ENCODE peak calls at places on chromosomes 6 and 20, in ten cellular contexts. T is pancreas, A is endothelial cell of umbilical vein, K is endodermal cell, M is GM23248, I is AG04450, D is GM23338, O is dorsolateral prefrontal cortex, J is fibroblast of lung, C is psoas muscle. E is an unnamed sample.

GRCh38 chr6:35919827-35920751 is 809 bp downstream of the SRPK1 start:
- DNase-seq in M (peak), D (peak), J (peak), O (no peak), A (peak), K (peak), I (no peak), C (peak), T (peak), E (peak)

GRCh38 chr20:58650181-58650775 is 805 bp upstream of the STX16 start:
- DNase-seq in T (peak), J (no peak), M (peak), O (no peak), K (peak), D (peak), C (no peak), I (no peak), A (no peak), E (peak)

GRCh38 chr6:161256390-161256789 is 17.5 kb downstream of the AGPAT4 start:
- DNase-seq in C (no peak), K (no peak), D (no peak), A (no peak), I (no peak), J (no peak), T (no peak), O (peak), M (no peak), E (no peak)

GRCh38 chr20:11585752-11586352 is 331.8 kb upstream of the BTBD3 start:
- DNase-seq in K (no peak), I (no peak), C (no peak), A (peak), D (peak), M (peak), J (peak), T (no peak), O (no peak), E (no peak)

GRCh38 chr6:34305982-34306702 is 57.3 kb upstream of the SMIM29 start:
- DNase-seq in D (no peak), O (no peak), C (no peak), K (no peak), I (no peak), T (no peak), M (no peak), A (peak), J (peak), E (no peak)

GRCh38 chr6:153059311-153059710 is 56.8 kb upstream of the MTRF1L start:
- DNase-seq in C (no peak), T (no peak), J (no peak), M (no peak), K (no peak), D (no peak), O (no peak), I (no peak), A (no peak), E (no peak)

GRCh38 chr6:45049188-45049843 is 278.8 kb upstream of the RUNX2 start:
- DNase-seq in C (no peak), T (no peak), A (peak), J (no peak), K (peak), O (no peak), I (no peak), M (no peak), D (no peak), E (no peak)

GRCh38 chr6:160368670-160369069 is 20.5 kb downstream of the SLC22A3 start:
- DNase-seq in C (no peak), K (no peak), T (no peak), D (no peak), O (no peak), J (no peak), I (no peak), M (no peak), A (no peak), E (peak)

GRCh38 chr6:138036111-138036510 is 71.1 kb downstream of the PERP start:
- DNase-seq in T (no peak), M (no peak), I (no peak), J (no peak), D (peak), K (peak), A (no peak), C (no peak), O (no peak), E (peak)

GRCh38 chr6:1170793-1171192 is 141.1 kb upstream of the FOXQ1 start:
- DNase-seq in K (no peak), O (no peak), C (no peak), T (no peak), M (no peak), I (no peak), A (no peak), D (no peak), J (peak), E (no peak)

GRCh38 chr20:61665746-61666470 is 399.8 kb downstream of the TAF4 start:
- DNase-seq in I (no peak), J (no peak), D (no peak), K (no peak), T (no peak), O (no peak), A (no peak), C (no peak), M (no peak), E (no peak)

GRCh38 chr20:48948612-48949011 is 27.1 kb downstream of the ARFGEF2 start:
- DNase-seq in K (no peak), M (no peak), A (no peak), T (no peak), J (no peak), I (no peak), D (peak), C (no peak), O (no peak), E (no peak)

GRCh38 chr6:139568956-139569538 is 194.6 kb upstream of the CITED2 start:
- DNase-seq in A (peak), M (peak), O (no peak), T (no peak), K (no peak), C (no peak), I (peak), J (peak), D (no peak), E (no peak)

GRCh38 chr6:16132909-16133308 is 4.0 kb downstream of the MYLIP start:
- DNase-seq in I (no peak), T (no peak), A (no peak), D (no peak), M (no peak), J (no peak), C (no peak), K (no peak), O (no peak), E (no peak)

GRCh38 chr6:122652431-122652830 is 42.2 kb downstream of the PKIB start:
- DNase-seq in I (no peak), C (no peak), A (no peak), M (no peak), D (no peak), J (peak), O (no peak), T (no peak), K (no peak), E (no peak)

GRCh38 chr6:129865013-129865412 is 3.9 kb upstream of the TMEM244 start:
- DNase-seq in C (no peak), T (no peak), I (no peak), D (no peak), M (no peak), A (no peak), K (no peak), O (no peak), J (no peak), E (no peak)

GRCh38 chr6:137216106-137216505 is 3.1 kb downstream of the IFNGR1 start:
- DNase-seq in I (no peak), O (no peak), T (no peak), C (no peak), A (no peak), J (no peak), M (peak), D (no peak), K (no peak), E (no peak)

GRCh38 chr6:85360794-85361642 is 88.9 kb upstream of the NT5E start:
- DNase-seq in A (peak), O (no peak), K (no peak), C (no peak), J (peak), I (peak), T (no peak), D (no peak), M (peak), E (no peak)

GRCh38 chr20:3797592-3798404 is 1.7 kb downstream of the CDC25B start:
- DNase-seq in J (peak), D (no peak), M (no peak), A (no peak), C (no peak), K (no peak), T (no peak), I (no peak), O (no peak), E (no peak)

GRCh38 chr6:130717657-130718056 is 109.5 kb upstream of the SMLR1 start:
- DNase-seq in D (no peak), I (no peak), K (no peak), T (no peak), M (no peak), J (no peak), C (no peak), O (no peak), A (no peak), E (no peak)

GRCh38 chr20:58710481-58711265 is 18.1 kb downstream of the NPEPL1 start:
- DNase-seq in J (no peak), I (no peak), C (no peak), T (no peak), M (no peak), D (no peak), K (peak), A (no peak), O (peak), E (peak)

GRCh38 chr6:36246511-36247268 is 23.2 kb upstream of the PNPLA1 start:
- DNase-seq in A (no peak), M (peak), D (no peak), K (peak), C (no peak), T (no peak), O (no peak), I (no peak), J (peak), E (no peak)

DNA sequence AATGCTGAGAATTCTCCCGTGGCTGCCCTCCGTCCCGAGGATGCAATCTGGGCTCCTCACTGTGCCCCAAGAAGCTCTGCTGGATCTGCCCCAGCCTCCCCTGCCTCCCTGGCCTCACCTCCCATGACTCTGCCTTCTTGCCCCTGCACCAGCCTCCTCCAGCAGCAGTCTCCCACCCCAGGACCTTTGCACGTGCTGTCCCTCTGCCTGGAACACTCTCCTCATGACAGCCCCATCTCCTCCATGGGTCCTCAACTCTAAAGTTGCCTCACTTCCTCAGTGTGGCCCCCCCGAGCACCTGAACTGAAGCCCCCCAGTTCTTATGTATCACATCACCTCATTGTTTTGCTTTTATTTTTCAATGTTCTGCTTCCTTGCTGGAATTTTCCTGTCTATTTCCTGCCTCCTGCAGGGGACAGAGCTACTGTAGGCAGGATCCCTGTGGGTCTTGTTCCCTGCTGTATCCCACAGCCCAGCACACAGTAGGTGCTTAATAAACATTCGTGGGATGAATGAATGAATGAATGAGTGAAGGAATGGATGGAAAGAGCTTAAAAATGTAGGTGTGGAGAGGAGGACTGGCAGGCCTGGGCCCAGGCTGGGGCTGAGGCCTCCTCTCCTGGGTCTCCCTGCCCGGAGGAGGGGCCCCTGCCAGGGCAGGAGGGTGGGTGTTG is 42.2 kb downstream of the CEBPB start:
- DNase-seq in I (no peak), T (no peak), C (no peak), D (no peak), M (no peak), A (no peak), J (no peak), O (no peak), K (no peak), E (no peak)
- H3K27ac ChIP-seq in I (no peak), T (no peak), C (no peak), D (no peak), M (no peak), A (no peak), J (no peak), O (no peak), K (no peak), E (no peak)

DNA sequence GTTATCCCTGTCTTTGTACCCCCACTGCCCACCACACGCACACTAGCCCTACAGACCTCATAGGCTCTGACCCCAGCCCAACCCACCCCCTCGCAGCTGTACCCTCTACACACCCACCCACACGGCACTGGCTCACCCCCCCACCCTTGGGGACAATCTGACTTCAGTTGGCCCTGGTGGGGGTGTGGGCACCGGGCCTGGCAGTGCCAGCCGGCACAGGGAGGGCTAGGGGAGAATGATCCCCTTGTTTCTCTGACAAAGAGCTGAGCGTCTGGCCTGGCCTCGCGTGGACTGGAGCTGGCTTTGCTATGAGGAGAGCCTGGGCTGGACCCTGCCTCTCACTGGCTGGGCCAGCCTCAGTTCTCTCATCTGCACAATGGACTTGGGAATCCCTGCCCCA is 41.5 kb downstream of the TFEB start:
- DNase-seq in I (no peak), A (no peak), M (no peak), C (no peak), J (no peak), O (peak), K (no peak), D (no peak), T (no peak), E (no peak)
- H3K27ac ChIP-seq in I (no peak), A (no peak), M (no peak), C (no peak), J (no peak), O (peak), K (no peak), D (no peak), T (no peak), E (no peak)

GRCh38 chr6:52576392-52577021 is 353 bp downstream of the TRAM2 start:
- DNase-seq in I (no peak), C (peak), O (peak), T (peak), M (peak), J (peak), D (peak), A (peak), K (peak), E (no peak)
- H3K27ac ChIP-seq in I (peak), C (peak), O (peak), T (peak), M (peak), J (peak), D (peak), A (peak), K (peak), E (peak)

GRCh38 chr6:40395066-40395697 is 192.0 kb downstream of the LRFN2 start:
- DNase-seq in C (peak), A (no peak), D (no peak), O (no peak), K (peak), I (no peak), T (peak), M (peak), J (no peak), E (peak)
- H3K27ac ChIP-seq in C (peak), A (no peak), D (no peak), O (peak), K (no peak), I (no peak), T (no peak), M (no peak), J (no peak), E (no peak)

GRCh38 chr20:9145142-9145541 is 76.3 kb downstream of the PLCB4 start:
- DNase-seq in O (no peak), I (no peak), D (no peak), A (no peak), C (no peak), T (no peak), J (no peak), M (no peak), K (no peak), E (no peak)
- H3K27ac ChIP-seq in O (no peak), I (no peak), D (no peak), A (no peak), C (no peak), T (no peak), J (no peak), M (no peak), K (no peak), E (no peak)

GRCh38 chr6:150721411-150722266 is 122.0 kb downstream of the PLEKHG1 start:
- DNase-seq in A (no peak), T (no peak), K (no peak), M (no peak), C (no peak), I (no peak), O (no peak), J (no peak), D (no peak), E (no peak)

GRCh38 chr6:150719861-150720260 is 120.2 kb downstream of the PLEKHG1 start:
- DNase-seq in D (no peak), C (no peak), M (no peak), T (no peak), K (no peak), J (no peak), A (no peak), O (no peak), I (no peak), E (no peak)

GRCh38 chr6:150720774-150721233 is 121.1 kb downstream of the PLEKHG1 start:
- DNase-seq in T (no peak), C (no peak), O (no peak), K (no peak), I (no peak), A (no peak), J (peak), M (peak), D (peak), E (no peak)

GRCh38 chr6:150717419-150717818 is 117.7 kb downstream of the PLEKHG1 start:
- DNase-seq in I (no peak), T (peak), M (no peak), J (no peak), C (no peak), A (no peak), O (no peak), K (no peak), D (peak), E (no peak)

DNA sequence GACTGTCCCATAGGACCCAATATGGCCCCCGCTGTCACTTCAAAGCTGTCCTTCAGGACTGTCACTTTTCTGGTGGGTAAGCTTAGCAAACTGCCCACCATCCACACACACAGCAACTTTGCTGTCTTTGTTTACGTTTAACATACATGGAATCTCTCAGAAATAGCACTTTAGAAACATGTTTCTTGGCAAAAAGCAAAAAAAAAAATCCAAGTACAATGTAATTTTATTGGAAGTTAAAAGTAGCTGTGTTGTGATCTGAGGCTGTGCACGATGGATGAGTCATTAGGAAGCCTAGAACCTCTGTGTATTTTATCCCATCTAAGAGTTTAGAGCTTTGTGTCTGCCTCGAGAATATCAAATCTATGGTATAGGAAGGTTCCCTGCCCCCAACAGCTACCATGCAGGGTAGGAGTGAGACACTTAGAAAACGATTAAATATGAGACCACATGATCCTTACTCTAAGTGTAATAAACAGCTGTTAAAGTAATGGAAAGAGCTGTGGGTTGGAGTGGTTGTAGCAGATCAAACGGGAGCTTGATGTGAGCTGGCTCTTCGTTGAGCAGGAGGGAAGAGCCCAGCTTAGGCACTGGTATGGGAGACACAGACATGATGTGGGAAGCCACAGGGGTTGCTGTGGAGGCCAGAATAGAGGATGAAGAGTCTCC is 119.5 kb downstream of the PLEKHG1 start:
- DNase-seq in I (no peak), T (no peak), C (no peak), A (no peak), D (no peak), O (no peak), J (peak), K (no peak), M (peak), E (no peak)
- H3K27ac ChIP-seq in I (no peak), T (no peak), C (no peak), A (no peak), D (no peak), O (peak), J (no peak), K (peak), M (no peak), E (no peak)

DNA sequence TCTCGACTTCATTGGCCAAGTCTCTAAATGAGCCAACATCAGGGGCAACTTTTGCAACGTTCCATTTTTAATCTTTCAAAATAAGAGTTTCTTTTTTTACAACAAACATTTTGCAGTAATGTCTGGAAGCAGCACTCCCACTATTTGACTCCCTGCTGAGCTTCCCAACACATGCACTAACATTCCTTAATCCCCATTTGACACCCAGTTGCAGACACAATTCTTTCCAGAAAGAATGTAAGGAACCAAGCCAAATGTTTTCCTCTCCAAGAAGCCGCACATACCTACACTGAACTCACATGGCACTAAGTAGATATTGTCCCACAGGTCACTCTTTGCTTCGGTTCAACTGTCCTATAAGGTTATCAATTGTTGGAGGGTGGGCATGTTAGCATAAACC is 165.6 kb downstream of the GRM1 start:
- DNase-seq in C (no peak), O (no peak), M (no peak), D (peak), J (no peak), T (no peak), A (no peak), K (no peak), I (no peak), E (no peak)
- H3K27ac ChIP-seq in C (no peak), O (no peak), M (no peak), D (no peak), J (no peak), T (no peak), A (no peak), K (no peak), I (no peak), E (no peak)

DNA sequence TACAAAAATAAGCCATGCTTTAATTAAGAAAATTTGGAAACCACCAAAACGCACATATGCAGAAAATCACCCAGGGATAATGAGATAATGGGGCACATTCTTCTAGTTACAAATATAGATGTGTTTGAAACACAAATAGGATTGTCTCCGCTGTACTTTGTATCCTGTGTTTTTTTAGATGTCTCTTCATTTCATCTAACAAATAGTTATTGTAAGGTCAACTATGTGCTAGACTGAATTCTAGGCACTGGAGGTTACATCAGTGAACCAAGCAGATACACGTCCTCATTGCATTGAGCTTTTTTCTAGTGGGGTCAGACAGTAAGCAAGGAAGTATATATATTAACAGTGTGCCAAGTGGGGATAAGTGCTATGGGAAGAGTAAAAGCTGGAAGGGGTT is 152.0 kb downstream of the ZDHHC14 start:
- DNase-seq in T (no peak), I (no peak), J (no peak), D (no peak), A (no peak), K (no peak), C (no peak), M (no peak), O (no peak), E (no peak)
- H3K27ac ChIP-seq in T (no peak), I (no peak), J (no peak), D (no peak), A (no peak), K (no peak), C (peak), M (no peak), O (no peak), E (no peak)

GRCh38 chr6:150713876-150714275 is 114.2 kb downstream of the PLEKHG1 start:
- DNase-seq in D (no peak), I (no peak), O (no peak), K (no peak), A (no peak), T (no peak), C (no peak), M (no peak), J (no peak), E (no peak)
- H3K27ac ChIP-seq in D (no peak), I (no peak), O (peak), K (peak), A (no peak), T (no peak), C (no peak), M (no peak), J (no peak), E (no peak)